ENCODE peak calls at places on chromosome X, in nine cellular contexts. One of them, this sample, is unnamed.
A peak's percentile ranks its signal among the peaks of the same experiment; 100 is the strongest.

GRCh38 chrX:124488412-124489161 is 142.2 kb downstream of the SH2D1A start:
- DNase-seq in AG04450: no peak
- DNase-seq in HepG2: no peak
- DNase-seq in psoas muscle: no peak
- DNase-seq in CD4-positive, alpha-beta memory T cell: no peak
- DNase-seq in cardiac muscle cell: no peak
- DNase-seq in breast epithelium: no peak
- DNase-seq in Karpas-422: peak; percentile 40
- DNase-seq in GM23248: no peak
- DNase-seq in this sample: no peak

GRCh38 chrX:51456814-51457213 is 39.6 kb downstream of the NUDT11 start:
- DNase-seq in AG04450: no peak
- DNase-seq in psoas muscle: no peak
- DNase-seq in breast epithelium: no peak
- DNase-seq in CD4-positive, alpha-beta memory T cell: no peak
- DNase-seq in GM23248: peak; percentile 2
- DNase-seq in HepG2: peak; percentile 0
- DNase-seq in cardiac muscle cell: peak; percentile 36
- DNase-seq in Karpas-422: peak; percentile 51
- DNase-seq in this sample: no peak

GRCh38 chrX:40171513-40172168 is 73.9 kb upstream of the BCOR start:
- DNase-seq in psoas muscle: peak; percentile 65
- DNase-seq in GM23248: peak; percentile 78
- DNase-seq in CD4-positive, alpha-beta memory T cell: no peak
- DNase-seq in cardiac muscle cell: peak; percentile 63
- DNase-seq in breast epithelium: no peak
- DNase-seq in AG04450: no peak
- DNase-seq in Karpas-422: peak; percentile 70
- DNase-seq in HepG2: no peak
- DNase-seq in this sample: peak; percentile 25

GRCh38 chrX:33339219-33339618 is 127.9 kb upstream of the DMD start:
- DNase-seq in HepG2: no peak
- DNase-seq in cardiac muscle cell: peak; percentile 10
- DNase-seq in CD4-positive, alpha-beta memory T cell: no peak
- DNase-seq in AG04450: no peak
- DNase-seq in Karpas-422: no peak
- DNase-seq in psoas muscle: no peak
- DNase-seq in GM23248: no peak
- DNase-seq in breast epithelium: no peak
- DNase-seq in this sample: no peak

GRCh38 chrX:17656035-17656418 is 81.3 kb upstream of the SCML1 start:
- DNase-seq in GM23248: peak; percentile 17
- DNase-seq in psoas muscle: no peak
- DNase-seq in Karpas-422: no peak
- DNase-seq in breast epithelium: no peak
- DNase-seq in AG04450: no peak
- DNase-seq in HepG2: no peak
- DNase-seq in cardiac muscle cell: peak; percentile 39
- DNase-seq in CD4-positive, alpha-beta memory T cell: no peak
- DNase-seq in this sample: no peak

GRCh38 chrX:126985960-126986359 is 166.4 kb downstream of the PRR32 start:
- DNase-seq in Karpas-422: no peak
- DNase-seq in CD4-positive, alpha-beta memory T cell: no peak
- DNase-seq in cardiac muscle cell: no peak
- DNase-seq in HepG2: no peak
- DNase-seq in breast epithelium: no peak
- DNase-seq in GM23248: no peak
- DNase-seq in AG04450: no peak
- DNase-seq in psoas muscle: no peak
- DNase-seq in this sample: no peak

GRCh38 chrX:47628980-47629379 is 750 bp downstream of the CFP start:
- DNase-seq in CD4-positive, alpha-beta memory T cell: peak; percentile 21
- DNase-seq in AG04450: no peak
- DNase-seq in HepG2: no peak
- DNase-seq in Karpas-422: no peak
- DNase-seq in psoas muscle: no peak
- DNase-seq in GM23248: no peak
- DNase-seq in cardiac muscle cell: no peak
- DNase-seq in breast epithelium: no peak
- DNase-seq in this sample: no peak

GRCh38 chrX:48492293-48492910 is 16.4 kb upstream of the PORCN start:
- DNase-seq in psoas muscle: no peak
- DNase-seq in HepG2: no peak
- DNase-seq in GM23248: peak; percentile 68
- DNase-seq in breast epithelium: no peak
- DNase-seq in AG04450: no peak
- DNase-seq in Karpas-422: no peak
- DNase-seq in CD4-positive, alpha-beta memory T cell: no peak
- DNase-seq in cardiac muscle cell: no peak
- DNase-seq in this sample: no peak

GRCh38 chrX:70293621-70294020 is 3.7 kb downstream of the KIF4A start:
- DNase-seq in CD4-positive, alpha-beta memory T cell: no peak
- DNase-seq in GM23248: peak; percentile 30
- DNase-seq in psoas muscle: no peak
- DNase-seq in Karpas-422: no peak
- DNase-seq in breast epithelium: no peak
- DNase-seq in HepG2: no peak
- DNase-seq in AG04450: no peak
- DNase-seq in cardiac muscle cell: no peak
- DNase-seq in this sample: no peak

GRCh38 chrX:50495616-50496015 is 25.0 kb upstream of the DGKK start:
- DNase-seq in breast epithelium: no peak
- DNase-seq in psoas muscle: no peak
- DNase-seq in HepG2: no peak
- DNase-seq in Karpas-422: no peak
- DNase-seq in GM23248: no peak
- DNase-seq in cardiac muscle cell: no peak
- DNase-seq in CD4-positive, alpha-beta memory T cell: no peak
- DNase-seq in AG04450: no peak
- DNase-seq in this sample: peak; percentile 13

GRCh38 chrX:50579955-50580354 is 109.3 kb upstream of the DGKK start:
- DNase-seq in AG04450: peak; percentile 11
- DNase-seq in breast epithelium: no peak
- DNase-seq in cardiac muscle cell: peak; percentile 70
- DNase-seq in psoas muscle: no peak
- DNase-seq in Karpas-422: peak; percentile 82
- DNase-seq in HepG2: peak; percentile 68
- DNase-seq in GM23248: peak; percentile 53
- DNase-seq in CD4-positive, alpha-beta memory T cell: peak; percentile 20
- DNase-seq in this sample: peak; percentile 21

GRCh38 chrX:110397353-110397752 is 38.7 kb downstream of the RTL9 start:
- DNase-seq in psoas muscle: no peak
- DNase-seq in Karpas-422: no peak
- DNase-seq in CD4-positive, alpha-beta memory T cell: no peak
- DNase-seq in breast epithelium: no peak
- DNase-seq in HepG2: no peak
- DNase-seq in GM23248: peak; percentile 29
- DNase-seq in AG04450: no peak
- DNase-seq in cardiac muscle cell: no peak
- DNase-seq in this sample: no peak

DNA sequence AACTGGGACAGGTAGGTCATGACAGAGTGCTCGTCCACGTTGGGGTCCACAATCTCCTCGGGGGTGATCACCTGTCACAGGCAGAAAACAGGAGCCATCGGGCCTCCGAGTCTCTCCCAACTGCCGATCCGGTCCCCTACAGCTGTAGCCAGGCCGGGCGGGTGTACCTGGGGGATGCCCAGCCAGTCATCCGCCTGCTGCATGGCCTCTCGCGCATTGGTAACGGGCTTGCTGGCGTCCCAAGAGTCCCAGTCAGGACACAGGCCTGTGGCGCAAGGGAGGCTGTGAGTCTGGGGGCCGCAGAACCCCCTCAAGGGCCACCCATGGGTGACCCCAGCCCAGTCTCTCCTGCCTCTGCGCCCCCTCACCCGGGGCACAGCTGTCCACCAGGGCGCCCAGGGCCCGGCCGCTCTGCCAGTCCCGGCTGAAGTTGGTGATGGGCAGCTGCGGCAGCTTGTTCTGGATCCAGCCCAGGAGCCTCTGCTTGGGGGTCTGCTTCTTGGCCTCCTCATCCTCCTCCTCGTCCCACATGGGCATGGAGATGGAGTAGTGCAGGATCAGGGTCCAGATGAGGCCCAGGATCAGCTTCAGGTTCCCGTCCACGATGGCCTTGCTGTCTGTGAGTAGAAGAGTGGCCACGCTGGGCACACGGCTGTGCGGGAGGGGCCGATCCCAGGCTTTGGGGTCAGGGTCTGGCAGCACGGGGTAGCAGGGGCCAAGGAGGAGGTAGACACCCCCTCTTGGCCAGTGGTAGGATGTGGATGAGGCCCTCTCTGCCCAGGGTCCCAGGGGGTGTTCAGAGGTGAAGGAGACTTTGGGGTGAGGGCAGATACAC is 6.7 kb downstream of the FLNA start:
- DNase-seq in GM23248: no peak
- DNase-seq in CD4-positive, alpha-beta memory T cell: no peak
- DNase-seq in Karpas-422: no peak
- DNase-seq in AG04450: no peak
- DNase-seq in HepG2: no peak
- DNase-seq in breast epithelium: no peak
- DNase-seq in cardiac muscle cell: no peak
- DNase-seq in psoas muscle: no peak
- DNase-seq in this sample: no peak
- H3K4me3 ChIP-seq in GM23248: peak overlapping the region; percentile 92
- H3K4me3 ChIP-seq in CD4-positive, alpha-beta memory T cell: peak overlapping the region; percentile 59
- H3K4me3 ChIP-seq in Karpas-422: no peak overlapping the region
- H3K4me3 ChIP-seq in AG04450: peak overlapping the region; percentile 92
- H3K4me3 ChIP-seq in HepG2: no peak overlapping the region
- H3K4me3 ChIP-seq in breast epithelium: peak overlapping the region; percentile 79
- H3K4me3 ChIP-seq in cardiac muscle cell: no peak overlapping the region
- H3K4me3 ChIP-seq in psoas muscle: peak overlapping the region; percentile 69
- H3K4me3 ChIP-seq in this sample: no peak overlapping the region

GRCh38 chrX:151742311-151742710 is 7.8 kb downstream of the CNGA2 start:
- DNase-seq in AG04450: no peak
- DNase-seq in psoas muscle: no peak
- DNase-seq in breast epithelium: no peak
- DNase-seq in CD4-positive, alpha-beta memory T cell: no peak
- DNase-seq in GM23248: no peak
- DNase-seq in cardiac muscle cell: no peak
- DNase-seq in Karpas-422: no peak
- DNase-seq in HepG2: no peak
- DNase-seq in this sample: no peak

GRCh38 chrX:151738751-151739150 is 4.2 kb downstream of the CNGA2 start:
- DNase-seq in cardiac muscle cell: no peak
- DNase-seq in AG04450: no peak
- DNase-seq in HepG2: no peak
- DNase-seq in psoas muscle: no peak
- DNase-seq in breast epithelium: no peak
- DNase-seq in GM23248: no peak
- DNase-seq in CD4-positive, alpha-beta memory T cell: no peak
- DNase-seq in Karpas-422: no peak
- DNase-seq in this sample: no peak

GRCh38 chrX:151743651-151744470 is 9.3 kb downstream of the CNGA2 start:
- DNase-seq in AG04450: no peak
- DNase-seq in HepG2: no peak
- DNase-seq in cardiac muscle cell: no peak
- DNase-seq in CD4-positive, alpha-beta memory T cell: no peak
- DNase-seq in Karpas-422: no peak
- DNase-seq in psoas muscle: no peak
- DNase-seq in GM23248: no peak
- DNase-seq in breast epithelium: no peak
- DNase-seq in this sample: no peak

GRCh38 chrX:151745651-151746050 is 11.1 kb downstream of the CNGA2 start:
- DNase-seq in HepG2: no peak
- DNase-seq in cardiac muscle cell: no peak
- DNase-seq in AG04450: no peak
- DNase-seq in Karpas-422: no peak
- DNase-seq in GM23248: no peak
- DNase-seq in psoas muscle: no peak
- DNase-seq in CD4-positive, alpha-beta memory T cell: no peak
- DNase-seq in breast epithelium: no peak
- DNase-seq in this sample: no peak

GRCh38 chrX:151741606-151742005 is 7.1 kb downstream of the CNGA2 start:
- DNase-seq in AG04450: no peak
- DNase-seq in breast epithelium: no peak
- DNase-seq in cardiac muscle cell: no peak
- DNase-seq in GM23248: no peak
- DNase-seq in psoas muscle: no peak
- DNase-seq in CD4-positive, alpha-beta memory T cell: no peak
- DNase-seq in Karpas-422: no peak
- DNase-seq in HepG2: no peak
- DNase-seq in this sample: no peak
- H3K9me3 ChIP-seq in AG04450: no peaks in the 10 kb centered on the region
- H3K9me3 ChIP-seq in breast epithelium: no peaks in the 10 kb centered on the region
- H3K9me3 ChIP-seq in cardiac muscle cell: no peaks in the 10 kb centered on the region
- H3K9me3 ChIP-seq in GM23248: no peaks in the 10 kb centered on the region
- H3K9me3 ChIP-seq in psoas muscle: no peaks in the 10 kb centered on the region
- H3K9me3 ChIP-seq in CD4-positive, alpha-beta memory T cell: no peaks in the 10 kb centered on the region
- H3K9me3 ChIP-seq in Karpas-422: no peaks in the 10 kb centered on the region
- H3K9me3 ChIP-seq in HepG2: no peaks in the 10 kb centered on the region
- H3K9me3 ChIP-seq in this sample: no peaks in the 10 kb centered on the region

GRCh38 chrX:68897546-68897945 is 68.7 kb downstream of the EFNB1 start:
- DNase-seq in Karpas-422: no peak
- DNase-seq in breast epithelium: no peak
- DNase-seq in psoas muscle: no peak
- DNase-seq in cardiac muscle cell: no peak
- DNase-seq in HepG2: no peak
- DNase-seq in CD4-positive, alpha-beta memory T cell: no peak
- DNase-seq in GM23248: no peak
- DNase-seq in AG04450: no peak
- DNase-seq in this sample: no peak
- H3K4me3 ChIP-seq in Karpas-422: no peak overlapping the region
- H3K4me3 ChIP-seq in breast epithelium: no peak overlapping the region
- H3K4me3 ChIP-seq in psoas muscle: no peak overlapping the region
- H3K4me3 ChIP-seq in cardiac muscle cell: no peak overlapping the region
- H3K4me3 ChIP-seq in HepG2: no peak overlapping the region
- H3K4me3 ChIP-seq in CD4-positive, alpha-beta memory T cell: no peak overlapping the region
- H3K4me3 ChIP-seq in GM23248: no peak overlapping the region
- H3K4me3 ChIP-seq in AG04450: no peak overlapping the region
- H3K4me3 ChIP-seq in this sample: no peak overlapping the region

DNA sequence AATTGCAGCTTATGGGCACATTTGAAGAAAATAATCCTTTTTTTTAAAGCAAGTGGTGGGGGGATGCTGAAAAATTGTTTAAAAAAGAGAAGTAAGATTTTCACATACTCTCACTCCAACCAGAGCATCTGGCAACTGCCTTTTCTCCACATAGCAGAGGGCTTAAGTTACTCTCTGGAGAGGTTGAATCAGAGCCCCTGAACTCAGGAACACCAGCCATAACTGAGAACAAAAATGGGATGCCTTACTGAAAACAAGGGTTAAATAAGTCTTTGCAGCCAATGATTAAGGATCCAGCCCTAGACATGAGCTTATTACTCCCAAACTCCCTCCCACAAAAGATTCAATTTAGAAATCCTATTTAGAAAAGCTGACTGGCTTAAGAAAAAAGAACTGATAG is 27.5 kb downstream of the CASK start:
- DNase-seq in HepG2: no peak
- DNase-seq in breast epithelium: no peak
- DNase-seq in CD4-positive, alpha-beta memory T cell: no peak
- DNase-seq in GM23248: peak; percentile 7
- DNase-seq in Karpas-422: no peak
- DNase-seq in cardiac muscle cell: no peak
- DNase-seq in AG04450: no peak
- DNase-seq in psoas muscle: no peak
- DNase-seq in this sample: no peak
- H3K9me3 ChIP-seq in HepG2: peaks cover 20% of the 10 kb centered on the region
- H3K9me3 ChIP-seq in breast epithelium: peaks cover 37% of the 10 kb centered on the region
- H3K9me3 ChIP-seq in CD4-positive, alpha-beta memory T cell: no peaks in the 10 kb centered on the region
- H3K9me3 ChIP-seq in GM23248: no peaks in the 10 kb centered on the region
- H3K9me3 ChIP-seq in Karpas-422: peaks cover 10% of the 10 kb centered on the region
- H3K9me3 ChIP-seq in cardiac muscle cell: no peaks in the 10 kb centered on the region
- H3K9me3 ChIP-seq in AG04450: no peaks in the 10 kb centered on the region
- H3K9me3 ChIP-seq in psoas muscle: peaks cover 22% of the 10 kb centered on the region
- H3K9me3 ChIP-seq in this sample: no peaks in the 10 kb centered on the region

GRCh38 chrX:140507982-140508305 is 3.1 kb upstream of the SOX3 start:
- DNase-seq in cardiac muscle cell: peak; percentile 64
- DNase-seq in psoas muscle: no peak
- DNase-seq in GM23248: peak; percentile 60
- DNase-seq in AG04450: no peak
- DNase-seq in breast epithelium: no peak
- DNase-seq in CD4-positive, alpha-beta memory T cell: no peak
- DNase-seq in HepG2: no peak
- DNase-seq in Karpas-422: no peak
- DNase-seq in this sample: no peak
- H3K4me3 ChIP-seq in cardiac muscle cell: no peak overlapping the region
- H3K4me3 ChIP-seq in psoas muscle: no peak overlapping the region
- H3K4me3 ChIP-seq in GM23248: no peak overlapping the region
- H3K4me3 ChIP-seq in AG04450: no peak overlapping the region
- H3K4me3 ChIP-seq in breast epithelium: peak overlapping the region; percentile 11
- H3K4me3 ChIP-seq in CD4-positive, alpha-beta memory T cell: no peak overlapping the region
- H3K4me3 ChIP-seq in HepG2: no peak overlapping the region
- H3K4me3 ChIP-seq in Karpas-422: no peak overlapping the region
- H3K4me3 ChIP-seq in this sample: no peak overlapping the region

This sample was measured in uterus.